ENCODE peak calls at places on chromosome 16, in seven cellular contexts. J is HTR-8/SVneo; Y is lung; R is ACHN; D is AG08395; G is prostate gland; S is activated CD4-positive, alpha-beta T cell treated with anti-CD3 and anti-CD28 coated beads, Interleukin-2, amount 50 U/mL, for 48 hours. W is an unnamed sample.

GRCh38 chr16:78100162-78100467 is 661 bp downstream of the WWOX start:
- DNase-seq in J (no peak), R (no peak), G (no peak), Y (no peak), D (no peak), S (no peak), W (no peak)

GRCh38 chr16:2852731-2853507 is 5.1 kb downstream of the PRSS22 start:
- DNase-seq in S (no peak), Y (no peak), G (no peak), D (no peak), R (no peak), J (no peak), W (no peak)

GRCh38 chr16:1997591-1998359 is 8.0 kb downstream of the SYNGR3 start:
- DNase-seq in S (no peak), R (no peak), D (peak; percentile 48), G (no peak), Y (no peak), J (no peak), W (peak; percentile 47)

GRCh38 chr16:56600398-56600999 is 7.9 kb upstream of the MT2A start:
- DNase-seq in R (peak; percentile 73), D (peak; percentile 76), Y (no peak), G (peak; percentile 47), S (peak; percentile 40), J (peak; percentile 65), W (peak; percentile 32)

GRCh38 chr16:56409195-56409594 is 16.1 kb downstream of the AMFR start:
- DNase-seq in D (peak; percentile 25), G (no peak), S (no peak), Y (no peak), J (no peak), R (peak; percentile 15), W (no peak)

GRCh38 chr16:17846030-17846429 is 375.3 kb upstream of the XYLT1 start:
- DNase-seq in S (no peak), R (no peak), Y (no peak), G (no peak), D (no peak), J (no peak), W (no peak)

GRCh38 chr16:70434489-70435260 is 4.2 kb downstream of the ST3GAL2 start:
- DNase-seq in R (no peak), G (no peak), S (no peak), Y (no peak), J (no peak), D (no peak), W (no peak)

GRCh38 chr16:85643631-85644030 is 30.5 kb downstream of the GSE1 start:
- DNase-seq in S (no peak), D (no peak), Y (no peak), R (no peak), G (no peak), J (no peak), W (no peak)

GRCh38 chr16:16861546-16861945 is 482.6 kb downstream of the NPIPA7 start:
- DNase-seq in S (peak; percentile 53), Y (peak; percentile 42), R (peak; percentile 41), J (no peak), G (peak; percentile 49), D (peak; percentile 48), W (peak; percentile 46)

GRCh38 chr16:53768593-53768992 is 64.6 kb downstream of the FTO start:
- DNase-seq in Y (peak; percentile 37), S (no peak), J (peak; percentile 50), D (peak; percentile 84), G (peak; percentile 11), R (no peak), W (peak; percentile 93)

GRCh38 chr16:88411951-88412576 is 29.3 kb downstream of the ZNF469 start:
- DNase-seq in D (no peak), R (no peak), Y (no peak), S (no peak), J (no peak), G (no peak), W (no peak)

GRCh38 chr16:30619207-30619606 is 9.0 kb upstream of the ZNF689 start:
- DNase-seq in G (no peak), D (no peak), R (peak; percentile 48), S (no peak), J (no peak), Y (no peak), W (no peak)

GRCh38 chr16:84816023-84816422 is 3.8 kb upstream of the CRISPLD2 start:
- DNase-seq in J (no peak), S (no peak), R (no peak), Y (no peak), D (no peak), G (no peak), W (no peak)

GRCh38 chr16:87194172-87194571 is 123.0 kb downstream of the C16orf95 start:
- DNase-seq in J (no peak), R (no peak), Y (no peak), S (no peak), D (no peak), G (no peak), W (no peak)

GRCh38 chr16:81774348-81774747 is 4.7 kb upstream of the PLCG2 start:
- DNase-seq in J (no peak), Y (no peak), R (no peak), G (no peak), S (no peak), D (no peak), W (no peak)

GRCh38 chr16:87033541-87034300 is 283.5 kb downstream of the C16orf95 start:
- DNase-seq in R (no peak), D (no peak), G (no peak), Y (no peak), S (no peak), J (no peak), W (no peak)